ENCODE peak calls at places on chromosomes 7 and 10, in four cellular contexts. E, T, K and G are unnamed samples.

GRCh38 chr7:117950601-117951278 is 77.5 kb upstream of the CTTNBP2 start:
- DNase-seq in E (no peak), T (no peak), K (no peak), G (no peak)

GRCh38 chr7:46257766-46258448 is 336.8 kb upstream of the IGFBP3 start:
- DNase-seq in E (no peak), T (peak; percentile 96), K (peak; percentile 93), G (no peak)

GRCh38 chr7:36315309-36315948 is 74.2 kb upstream of the ANLN start:
- DNase-seq in E (no peak), T (peak; percentile 23), K (no peak), G (no peak)

GRCh38 chr7:105209870-105210269 is 178.9 kb downstream of the SRPK2 start:
- DNase-seq in E (peak; percentile 23), T (no peak), K (peak; percentile 20), G (no peak)

GRCh38 chr10:35910234-35910633 is 268.1 kb upstream of the FZD8 start:
- DNase-seq in E (no peak), T (peak; percentile 90), K (peak; percentile 97), G (peak; percentile 72)

GRCh38 chr7:47035522-47035921 is 546.4 kb downstream of the TNS3 start:
- DNase-seq in E (no peak), T (no peak), K (no peak), G (no peak)

GRCh38 chr7:130940326-130940725 is 206.3 kb upstream of the KLF14 start:
- DNase-seq in E (no peak), T (no peak), K (no peak), G (peak; percentile 26)

GRCh38 chr7:12258074-12258473 is 47.0 kb downstream of the TMEM106B start:
- DNase-seq in E (no peak), T (no peak), K (no peak), G (no peak)

GRCh38 chr7:126635545-126635944 is 617.2 kb downstream of the GRM8 start:
- DNase-seq in E (no peak), T (no peak), K (no peak), G (no peak)

GRCh38 chr7:132939495-132939894 is 142.4 kb downstream of the CHCHD3 start:
- DNase-seq in E (no peak), T (no peak), K (no peak), G (no peak)

GRCh38 chr7:41733063-41733398 is 30.1 kb upstream of the INHBA start:
- DNase-seq in E (no peak), T (peak; percentile 37), K (peak; percentile 47), G (no peak)

GRCh38 chr7:36692444-36692843 is 31.9 kb downstream of the AOAH start:
- DNase-seq in E (no peak), T (no peak), K (no peak), G (no peak)

GRCh38 chr7:8408871-8409270 is 24.5 kb upstream of the NXPH1 start:
- DNase-seq in E (no peak), T (no peak), K (no peak), G (no peak)

GRCh38 chr10:108003576-108003975 is 839.1 kb upstream of the SORCS1 start:
- DNase-seq in E (no peak), T (no peak), K (no peak), G (no peak)

GRCh38 chr10:15670880-15671279 is 48.8 kb downstream of the ITGA8 start:
- DNase-seq in E (no peak), T (no peak), K (no peak), G (no peak)

GRCh38 chr7:158587425-158588084 is at the start of gene PTPRN2:
- DNase-seq in E (peak; percentile 37), T (peak; percentile 84), K (peak; percentile 42), G (no peak)

GRCh38 chr10:2921956-2922680 is 145.2 kb upstream of the PFKP start:
- DNase-seq in E (no peak), T (peak; percentile 13), K (peak; percentile 65), G (no peak)

GRCh38 chr7:51182767-51183166 is 133.8 kb downstream of the COBL start:
- DNase-seq in E (no peak), T (no peak), K (no peak), G (no peak)

GRCh38 chr7:142452791-142453190 is 194.9 kb upstream of the PRSS58 start:
- DNase-seq in E (no peak), T (no peak), K (no peak), G (peak; percentile 28)

GRCh38 chr7:151992375-151992774 is 33.1 kb upstream of the GALNT11 start:
- DNase-seq in E (peak; percentile 62), T (peak; percentile 51), K (no peak), G (peak; percentile 66)

GRCh38 chr7:31919678-31920369 is 150.4 kb downstream of the PDE1C start:
- DNase-seq in E (no peak), T (no peak), K (no peak), G (no peak)

GRCh38 chr7:37380831-37381230 is 67.8 kb downstream of the ELMO1 start:
- DNase-seq in E (no peak), T (no peak), K (no peak), G (no peak)

GRCh38 chr10:127408733-127409132 is 140.4 kb upstream of the NPS start:
- DNase-seq in E (no peak), T (no peak), K (peak; percentile 15), G (no peak)

GRCh38 chr10:34186740-34187139 is 628.4 kb downstream of the PARD3 start:
- DNase-seq in E (no peak), T (no peak), K (no peak), G (no peak)

GRCh38 chr10:110336111-110336721 is 31.5 kb upstream of the SMNDC1 start:
- DNase-seq in E (no peak), T (peak; percentile 99), K (peak; percentile 98), G (peak; percentile 94)

GRCh38 chr7:67940400-67940799 is 943.8 kb downstream of the TYW1 start:
- DNase-seq in E (no peak), T (no peak), K (no peak), G (no peak)

GRCh38 chr7:92731327-92732063 is 104.9 kb downstream of the CDK6 start:
- DNase-seq in E (no peak), T (peak; percentile 52), K (peak; percentile 45), G (peak; percentile 56)

GRCh38 chr7:83119002-83119358 is 43.7 kb downstream of the PCLO start:
- DNase-seq in E (no peak), T (no peak), K (no peak), G (no peak)

GRCh38 chr10:73253226-73253557 is 748 bp upstream of the MRPS16 start:
- DNase-seq in E (no peak), T (peak; percentile 38), K (no peak), G (no peak)

GRCh38 chr7:156474241-156474743 is 166.3 kb upstream of the RNF32 start:
- DNase-seq in E (no peak), T (peak; percentile 52), K (peak; percentile 90), G (no peak)

GRCh38 chr10:35037104-35037503 is 53.0 kb downstream of the CUL2 start:
- DNase-seq in E (no peak), T (no peak), K (no peak), G (no peak)

GRCh38 chr10:13706604-13707003 is 119.8 kb downstream of the PRPF18 start:
- DNase-seq in E (no peak), T (no peak), K (no peak), G (no peak)

GRCh38 chr7:153829523-153829922 is 222.7 kb upstream of the DPP6 start:
- DNase-seq in E (no peak), T (no peak), K (no peak), G (no peak)

GRCh38 chr7:9302436-9302835 is 869.0 kb downstream of the NXPH1 start:
- DNase-seq in E (no peak), T (no peak), K (no peak), G (no peak)

GRCh38 chr10:131824371-131825149 is 76.2 kb upstream of the PPP2R2D start:
- DNase-seq in E (no peak), T (no peak), K (no peak), G (no peak)

GRCh38 chr7:56175086-56175760 is 59.0 kb upstream of the NUPR2 start:
- DNase-seq in E (no peak), T (peak; percentile 13), K (no peak), G (no peak)

GRCh38 chr7:127845497-127846214 is 185.6 kb downstream of the LRRC4 start:
- DNase-seq in E (no peak), T (no peak), K (no peak), G (no peak)

GRCh38 chr10:93874309-93875031 is 19.3 kb upstream of the SLC35G1 start:
- DNase-seq in E (no peak), T (peak; percentile 19), K (no peak), G (no peak)
- H3K27ac ChIP-seq in E (no peak overlapping the region), T (no peak overlapping the region), K (no peak overlapping the region), G (peak overlapping the region; percentile 90)

DNA sequence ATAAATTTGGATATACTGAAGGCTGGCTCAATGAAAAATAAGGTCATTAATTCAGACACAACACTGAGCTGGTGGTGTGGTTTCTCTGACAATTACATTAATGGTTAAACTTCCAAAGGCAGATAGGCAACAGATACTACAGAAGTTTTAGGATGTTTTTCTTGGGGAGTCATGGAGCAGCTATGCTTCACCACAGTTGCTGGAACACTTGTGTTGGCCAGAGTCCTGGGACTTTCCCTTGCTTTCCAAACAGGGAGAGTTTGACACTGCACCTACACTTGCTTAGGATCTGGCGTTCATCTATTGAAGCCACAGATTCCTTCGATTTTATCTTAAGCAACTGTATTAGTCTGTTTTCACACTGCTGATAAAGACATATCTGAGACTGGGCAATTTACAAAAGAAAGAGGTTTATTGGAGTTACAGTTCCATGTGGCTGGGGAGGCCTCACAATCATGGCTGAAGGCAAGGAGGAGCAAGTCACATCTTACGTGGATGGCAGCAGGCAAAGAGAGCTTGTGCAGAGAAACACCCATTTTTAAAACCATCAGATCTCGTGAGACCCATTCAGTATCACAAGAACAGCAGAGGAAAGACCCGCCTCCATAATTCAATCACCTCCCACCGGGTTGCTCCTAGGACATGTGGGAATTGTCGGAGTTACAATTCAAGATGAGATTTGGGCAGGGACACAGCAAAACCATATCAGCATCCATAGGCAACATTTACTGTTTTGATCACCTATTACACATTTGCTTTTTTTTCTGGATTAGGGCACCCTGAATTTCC is 27.8 kb upstream of the TMEM178B start:
- DNase-seq in E (no peak), T (peak; percentile 60), K (peak; percentile 66), G (no peak)
- H3K27me3 ChIP-seq in E (no peaks in the 10 kb centered on the region), T (no peaks in the 10 kb centered on the region), K (no peaks in the 10 kb centered on the region), G (peaks cover 5% of the 10 kb centered on the region)

GRCh38 chr10:70360215-70360614 is 22.2 kb downstream of the LRRC20 start:
- DNase-seq in E (no peak), T (no peak), K (no peak), G (no peak)
- H3K4me1 ChIP-seq in E (peaks cover 10% of the 10 kb centered on the region), T (peaks cover 13% of the 10 kb centered on the region), K (peaks cover 23% of the 10 kb centered on the region), G (peaks cover 31% of the 10 kb centered on the region)

DNA sequence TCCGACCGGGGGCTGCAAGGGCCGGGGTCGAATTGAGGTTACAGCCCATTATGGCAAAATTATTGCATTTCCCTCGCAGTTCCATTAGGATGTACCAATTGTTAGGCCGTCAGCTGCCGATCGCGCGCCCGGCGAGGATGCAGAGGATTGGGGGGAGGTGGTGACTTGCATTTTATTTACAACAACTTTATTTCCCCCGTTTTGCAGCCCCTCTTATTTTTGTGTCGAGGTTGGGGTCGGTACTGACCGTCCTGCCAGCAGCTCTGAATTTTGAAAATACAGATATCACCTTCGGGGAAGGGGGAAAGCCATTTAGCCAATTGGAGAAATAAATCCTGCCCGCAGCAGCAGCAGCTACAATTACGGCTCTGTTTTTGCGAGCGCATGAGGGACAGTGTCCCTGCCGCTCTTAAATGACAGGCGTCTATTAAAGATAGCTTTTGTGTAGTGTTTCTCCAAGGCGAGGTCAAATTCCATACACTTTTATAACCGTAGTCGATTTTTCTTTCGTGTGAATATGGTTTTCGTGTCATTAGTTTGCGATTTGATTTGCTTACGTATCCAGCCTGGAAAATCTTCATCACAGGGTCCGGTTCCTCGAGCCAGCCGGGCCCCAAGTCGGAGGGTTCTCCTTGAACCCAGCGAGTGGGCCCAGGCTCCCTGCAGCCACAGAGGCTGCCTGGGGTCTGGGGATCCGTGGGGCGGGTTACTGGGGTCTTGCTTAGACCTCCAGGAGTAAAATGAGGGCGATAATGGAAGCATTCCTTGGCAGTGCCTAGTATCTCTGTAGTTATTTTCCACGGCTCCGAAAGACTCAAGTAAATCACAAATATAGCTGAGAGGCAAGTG is 693 bp upstream of the HOXA5 start:
- DNase-seq in E (no peak), T (no peak), K (peak; percentile 72), G (no peak)
- H3K27ac ChIP-seq in E (no peak overlapping the region), T (no peak overlapping the region), K (peak overlapping the region; percentile 80), G (no peak overlapping the region)

GRCh38 chr10:75402486-75403143 is 1.1 kb upstream of the ZNF503 start:
- DNase-seq in E (no peak), T (peak; percentile 60), K (no peak), G (no peak)
- H3K27me3 ChIP-seq in E (peaks cover 16% of the 10 kb centered on the region), T (no peaks in the 10 kb centered on the region), K (peaks cover 3% of the 10 kb centered on the region), G (no peaks in the 10 kb centered on the region)